ENCODE peak calls at places on chromosomes 5 and 9, in ten cellular contexts. P, Z, I, U, V, K, N, E, T and F are unnamed samples.

GRCh38 chr9:136679431-136679941 is 7.8 kb downstream of the AGPAT2 start:
- DNase-seq in P (peak; percentile 73), Z (no peak), I (no peak), U (no peak), V (no peak), K (peak; percentile 74), N (no peak), E (no peak), T (peak; percentile 43), F (no peak)

GRCh38 chr5:100518377-100518776 is 16.8 kb upstream of the FAM174A start:
- DNase-seq in P (no peak), Z (no peak), I (no peak), U (no peak), V (no peak), K (no peak), N (no peak), E (no peak), T (no peak), F (no peak)

GRCh38 chr5:25091917-25092316 is 447.1 kb upstream of the CDH10 start:
- DNase-seq in P (no peak), Z (no peak), I (no peak), U (no peak), V (no peak), K (no peak), N (peak; percentile 11), E (no peak), T (no peak), F (no peak)

GRCh38 chr9:93684161-93684765 is 107.9 kb downstream of the PHF2 start:
- DNase-seq in P (no peak), Z (no peak), I (no peak), U (no peak), V (no peak), K (no peak), N (no peak), E (no peak), T (no peak), F (no peak)

GRCh38 chr9:75889977-75890540 is 414 bp upstream of the PCSK5 start:
- DNase-seq in P (no peak), Z (peak; percentile 20), I (peak; percentile 75), U (no peak), V (no peak), K (peak; percentile 67), N (peak; percentile 64), E (peak; percentile 79), T (peak; percentile 79), F (peak; percentile 59)

GRCh38 chr9:111287127-111287526 is 42.9 kb downstream of the OR2K2 start:
- DNase-seq in P (no peak), Z (no peak), I (peak; percentile 68), U (no peak), V (no peak), K (peak; percentile 29), N (peak; percentile 55), E (peak; percentile 75), T (peak; percentile 71), F (peak; percentile 83)

GRCh38 chr5:134371834-134372340 is 518 bp downstream of the UBE2B start:
- DNase-seq in P (peak; percentile 74), Z (peak; percentile 33), I (peak; percentile 22), U (peak; percentile 26), V (peak; percentile 79), K (peak; percentile 57), N (peak; percentile 26), E (peak; percentile 41), T (peak; percentile 44), F (peak; percentile 65)

GRCh38 chr5:89473196-89473595 is 590.2 kb upstream of the MEF2C start:
- DNase-seq in P (no peak), Z (no peak), I (peak; percentile 72), U (no peak), V (no peak), K (no peak), N (peak; percentile 31), E (peak; percentile 88), T (peak; percentile 4), F (peak; percentile 48)

GRCh38 chr5:77168187-77168883 is 42.1 kb upstream of the PDE8B start:
- DNase-seq in P (peak; percentile 84), Z (no peak), I (peak; percentile 56), U (no peak), V (peak; percentile 51), K (no peak), N (no peak), E (no peak), T (peak; percentile 56), F (peak; percentile 79)

GRCh38 chr9:12719431-12719830 is 26.2 kb downstream of the TYRP1 start:
- DNase-seq in P (no peak), Z (no peak), I (no peak), U (no peak), V (no peak), K (peak; percentile 64), N (peak; percentile 62), E (peak; percentile 67), T (peak; percentile 69), F (peak; percentile 59)

GRCh38 chr9:12717907-12718306 is 24.7 kb downstream of the TYRP1 start:
- DNase-seq in P (no peak), Z (no peak), I (no peak), U (no peak), V (no peak), K (no peak), N (no peak), E (no peak), T (no peak), F (no peak)

GRCh38 chr9:12715268-12715667 is 22.1 kb downstream of the TYRP1 start:
- DNase-seq in P (no peak), Z (no peak), I (no peak), U (no peak), V (no peak), K (no peak), N (no peak), E (no peak), T (no peak), F (no peak)

GRCh38 chr9:12718482-12719026 is 25.4 kb downstream of the TYRP1 start:
- DNase-seq in P (peak; percentile 20), Z (no peak), I (peak; percentile 82), U (no peak), V (no peak), K (peak; percentile 72), N (peak; percentile 61), E (peak; percentile 62), T (peak; percentile 61), F (peak; percentile 78)

DNA sequence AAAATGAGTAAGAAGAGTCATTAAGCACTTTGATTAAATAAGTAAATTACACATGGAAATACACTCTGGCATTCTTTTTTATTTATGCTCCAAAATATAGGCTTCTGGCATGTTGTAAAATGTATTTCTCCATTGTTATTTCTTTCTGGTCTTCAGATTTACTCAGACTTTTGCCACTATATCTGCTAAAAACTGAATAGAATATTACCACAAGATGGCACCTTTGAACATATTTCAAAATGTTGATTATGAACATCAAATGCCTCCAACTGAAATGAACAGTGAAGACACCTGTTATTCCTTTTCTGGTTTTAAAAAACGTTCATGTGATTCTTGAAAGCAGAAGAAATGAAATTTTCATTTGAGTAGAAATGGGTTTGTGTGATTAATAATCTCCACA is 23.6 kb downstream of the TYRP1 start:
- DNase-seq in P (no peak), Z (no peak), I (no peak), U (no peak), V (no peak), K (no peak), N (no peak), E (no peak), T (no peak), F (no peak)
- TF ChIP-seq CTCF in P (no peak), Z (no peak), I (no peak), U (no peak), V (no peak), K (no peak), N (no peak), E (no peak), T (no peak), F (no peak)

GRCh38 chr9:37035472-37036236 is 1.6 kb upstream of the PAX5 start:
- DNase-seq in P (no peak), Z (peak; percentile 51), I (no peak), U (no peak), V (no peak), K (peak; percentile 9), N (peak; percentile 10), E (peak; percentile 32), T (peak; percentile 26), F (peak; percentile 27)

GRCh38 chr9:37033753-37034319 is at the start of gene PAX5:
- DNase-seq in P (no peak), Z (no peak), I (no peak), U (peak; percentile 24), V (no peak), K (no peak), N (no peak), E (no peak), T (no peak), F (no peak)

GRCh38 chr9:37036237-37037136 is 2.4 kb upstream of the PAX5 start:
- DNase-seq in P (peak; percentile 42), Z (peak; percentile 61), I (no peak), U (peak; percentile 70), V (peak; percentile 73), K (peak; percentile 32), N (no peak), E (peak; percentile 36), T (peak; percentile 33), F (peak; percentile 58)

GRCh38 chr9:37034320-37034937 is 361 bp upstream of the PAX5 start:
- DNase-seq in P (no peak), Z (peak; percentile 82), I (no peak), U (peak; percentile 81), V (peak; percentile 65), K (no peak), N (no peak), E (no peak), T (no peak), F (peak; percentile 31)

DNA sequence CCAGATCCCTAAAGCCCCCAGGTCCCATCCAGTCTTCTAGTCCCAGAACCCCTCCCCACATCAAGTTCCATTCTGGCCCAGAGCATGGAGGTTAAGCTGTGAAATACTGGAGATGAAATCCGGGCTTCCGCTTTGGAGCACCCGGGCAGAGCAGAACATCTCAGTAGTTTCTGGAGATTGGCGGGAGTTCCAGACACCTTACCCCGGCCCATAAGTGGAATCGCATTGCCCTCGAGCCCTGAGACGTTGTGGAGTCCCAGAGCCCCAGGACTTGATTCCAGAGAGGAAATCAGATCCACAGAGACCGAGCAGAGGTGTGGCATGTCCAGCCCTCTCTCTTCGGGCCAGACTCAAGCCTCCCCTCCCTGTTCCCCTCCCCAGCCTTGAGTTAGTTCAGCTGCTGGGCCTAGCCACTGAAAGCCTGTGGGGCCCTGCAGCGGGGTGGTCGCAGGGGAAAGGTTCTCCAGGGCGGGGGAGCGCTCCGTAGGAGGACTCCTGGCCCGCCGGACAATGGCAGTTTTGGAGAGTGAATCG is 937 bp upstream of the PAX5 start:
- DNase-seq in P (no peak), Z (no peak), I (no peak), U (peak; percentile 34), V (no peak), K (no peak), N (no peak), E (no peak), T (no peak), F (no peak)
- TF ChIP-seq CTCF in P (no peak), Z (no peak), I (no peak), U (no peak), V (no peak), K (no peak), N (no peak), E (no peak), T (no peak), F (no peak)

GRCh38 chr5:150640311-150641005 is at the start of gene SYNPO:
- DNase-seq in P (peak; percentile 85), Z (no peak), I (peak; percentile 90), U (no peak), V (no peak), K (peak; percentile 96), N (peak; percentile 99), E (peak; percentile 97), T (peak; percentile 99), F (peak; percentile 93)
- TF ChIP-seq CTCF in P (no peak), Z (no peak), I (peak; percentile 12), U (no peak), V (no peak), K (no peak), N (no peak), E (no peak), T (peak; percentile 3), F (no peak)

GRCh38 chr5:172583931-172584511 is 57.0 kb upstream of the NEURL1B start:
- DNase-seq in P (peak; percentile 73), Z (no peak), I (no peak), U (no peak), V (no peak), K (no peak), N (no peak), E (no peak), T (peak; percentile 72), F (no peak)
- TF ChIP-seq CTCF in P (no peak), Z (no peak), I (no peak), U (no peak), V (no peak), K (no peak), N (no peak), E (no peak), T (no peak), F (no peak)